ENCODE peak calls at places on chromosomes 3 and 15, in five cellular contexts. X, A, S, W and B are unnamed samples. For H3K9me3, the result is how much of the 10 kb centered on the place peaks cover.

GRCh38 chr15:95262866-95263564 is 1031.7 kb downstream of the MCTP2 start:
- DNase-seq in X (no peak), A (no peak), S (no peak), W (no peak), B (no peak)

GRCh38 chr15:29233566-29233965 is 36.1 kb downstream of the NSMCE3 start:
- DNase-seq in X (no peak), A (no peak), S (no peak), W (no peak), B (no peak)

GRCh38 chr3:137514853-137515252 is 249.3 kb upstream of the SOX14 start:
- DNase-seq in X (no peak), A (no peak), S (no peak), W (no peak), B (no peak)

GRCh38 chr15:54150255-54150654 is 172.0 kb downstream of the UNC13C start:
- DNase-seq in X (peak), A (no peak), S (no peak), W (no peak), B (no peak)

GRCh38 chr3:52388933-52389332 is 56.0 kb downstream of the SEMA3G start:
- DNase-seq in X (no peak), A (no peak), S (no peak), W (no peak), B (no peak)

GRCh38 chr15:89226359-89227221 is 5.2 kb upstream of the RLBP1 start:
- DNase-seq in X (no peak), A (no peak), S (no peak), W (no peak), B (no peak)

GRCh38 chr15:38300395-38300794 is 47.8 kb downstream of the SPRED1 start:
- DNase-seq in X (no peak), A (no peak), S (no peak), W (no peak), B (no peak)

GRCh38 chr3:190616627-190617026 is 102.7 kb downstream of the IL1RAP start:
- DNase-seq in X (no peak), A (no peak), S (no peak), W (no peak), B (no peak)

GRCh38 chr3:52838561-52839267 is 3.9 kb upstream of the MUSTN1 start:
- DNase-seq in X (no peak), A (no peak), S (no peak), W (peak), B (no peak)

GRCh38 chr15:77568960-77569646 is 63.6 kb downstream of the LINGO1 start:
- DNase-seq in X (no peak), A (peak), S (peak), W (peak), B (no peak)

GRCh38 chr3:4271834-4272233 is 31.3 kb upstream of the SETMAR start:
- DNase-seq in X (no peak), A (no peak), S (no peak), W (no peak), B (no peak)

DNA sequence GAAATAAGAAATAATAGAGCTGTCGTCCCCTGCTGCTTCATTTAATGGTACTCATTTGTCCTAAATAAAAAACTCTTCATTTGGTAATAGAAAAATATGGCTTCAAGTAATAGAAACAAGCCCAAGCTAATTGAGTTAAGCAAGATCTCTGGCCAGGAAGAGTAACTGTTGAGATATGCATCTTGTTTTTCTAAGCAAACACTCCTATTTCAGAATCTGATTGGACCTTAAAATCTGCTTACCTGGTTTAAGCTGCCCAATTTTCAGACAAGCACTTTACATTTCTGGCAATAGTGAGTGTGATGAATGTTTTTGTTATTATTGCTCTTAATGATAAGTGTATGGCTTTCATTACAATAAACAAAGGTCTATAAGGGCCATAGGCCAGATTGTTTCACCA is 86.2 kb downstream of the CMSS1 start:
- DNase-seq in X (no peak), A (no peak), S (no peak), W (no peak), B (no peak)
- TF ChIP-seq POLR2A in X (no peak), A (no peak), S (no peak), W (no peak), B (no peak)

GRCh38 chr3:23492057-23492456 is 288.9 kb downstream of the UBE2E2 start:
- DNase-seq in X (no peak), A (no peak), S (no peak), W (no peak), B (no peak)

GRCh38 chr3:23487015-23487414 is 283.9 kb downstream of the UBE2E2 start:
- DNase-seq in X (no peak), A (no peak), S (peak), W (no peak), B (no peak)

GRCh38 chr3:23490459-23490858 is 287.3 kb downstream of the UBE2E2 start:
- DNase-seq in X (no peak), A (no peak), S (no peak), W (no peak), B (no peak)

GRCh38 chr3:23488618-23489017 is 285.5 kb downstream of the UBE2E2 start:
- DNase-seq in X (no peak), A (no peak), S (no peak), W (no peak), B (no peak)

GRCh38 chr3:23489338-23490158 is 286.4 kb downstream of the UBE2E2 start:
- DNase-seq in X (no peak), A (no peak), S (no peak), W (no peak), B (no peak)
- TF ChIP-seq CTCF in X (no peak), A (no peak), S (no peak), W (no peak), B (no peak)

GRCh38 chr15:23516866-23517265 is 48.6 kb upstream of the MKRN3 start:
- DNase-seq in X (no peak), A (no peak), S (no peak), W (no peak), B (no peak)

GRCh38 chr15:23518104-23518503 is 47.4 kb upstream of the MKRN3 start:
- DNase-seq in X (no peak), A (no peak), S (no peak), W (no peak), B (no peak)

GRCh38 chr15:23514492-23514891 is 51.0 kb upstream of the MKRN3 start:
- DNase-seq in X (no peak), A (no peak), S (no peak), W (no peak), B (no peak)
- H3K9me3 ChIP-seq in X (under half), A (under half), S (under half), W (under half), B (under half)

DNA sequence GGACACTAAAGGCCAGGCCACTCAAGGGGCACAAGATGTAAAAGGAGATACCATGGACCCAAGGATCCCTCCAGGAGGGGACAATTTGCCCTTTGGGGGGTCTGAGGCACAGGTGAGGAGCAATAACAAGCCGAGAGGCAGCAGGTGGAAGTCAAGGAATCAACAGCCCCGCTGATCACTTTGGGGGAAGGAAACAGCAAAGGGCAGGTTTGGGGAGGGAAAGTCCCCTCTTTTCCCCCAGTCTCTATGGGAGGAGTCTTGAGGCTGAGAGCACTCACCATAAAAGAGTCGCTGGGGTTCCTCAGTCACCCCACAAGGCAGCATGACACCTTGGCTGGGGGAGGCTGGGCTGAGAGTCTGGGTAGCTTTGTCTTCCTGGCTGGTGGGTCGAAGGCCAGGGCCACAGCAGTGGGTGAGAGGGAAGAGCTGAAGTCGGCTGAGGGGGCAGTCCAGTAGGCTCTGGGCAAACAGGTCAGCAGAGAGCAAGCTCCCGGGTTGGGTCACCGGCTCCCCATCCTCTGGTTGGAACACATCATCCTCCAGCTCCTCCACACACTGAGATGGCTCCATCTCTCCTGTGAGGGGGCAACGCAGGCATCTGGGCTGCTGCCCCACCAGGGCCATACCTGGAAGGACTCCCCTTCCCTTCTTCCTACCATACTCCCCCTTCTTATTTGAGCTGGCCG is 3.0 kb downstream of the BMF start:
- DNase-seq in X (no peak), A (no peak), S (no peak), W (no peak), B (no peak)
- TF ChIP-seq POLR2A in X (no peak), A (no peak), S (no peak), W (no peak), B (no peak)

GRCh38 chr3:105377716-105378115 is 11.0 kb downstream of the ALCAM start:
- DNase-seq in X (no peak), A (no peak), S (no peak), W (no peak), B (no peak)

GRCh38 chr3:105368575-105369500 is 2.1 kb downstream of the ALCAM start:
- DNase-seq in X (no peak), A (peak), S (peak), W (peak), B (peak)

GRCh38 chr3:105369501-105370371 is 3.0 kb downstream of the ALCAM start:
- DNase-seq in X (peak), A (peak), S (peak), W (peak), B (no peak)

GRCh38 chr3:105375750-105376511 is 9.2 kb downstream of the ALCAM start:
- DNase-seq in X (no peak), A (no peak), S (no peak), W (no peak), B (no peak)

GRCh38 chr3:105373383-105373782 is 6.7 kb downstream of the ALCAM start:
- DNase-seq in X (no peak), A (no peak), S (no peak), W (no peak), B (no peak)
- TF ChIP-seq CTCF in X (no peak), A (no peak), S (no peak), W (no peak), B (no peak)